ENCODE peak calls at places on chromosomes 2 and 18, in eight cellular contexts. J is epithelial cell of esophagus, L is T1000, H is aorta, G is anterior cingulate cortex, Q is HuH-7.5, V is AG04449, C is H54. F is an unnamed sample.
A peak's percentile ranks its signal among the peaks of the same experiment; 100 is the strongest.

GRCh38 chr2:184363213-184363612 is 235.1 kb upstream of the ZNF804A start:
- DNase-seq in J (no peak), L (no peak), H (no peak), G (no peak), Q (no peak), V (no peak), C (no peak), F (peak; percentile 2)

GRCh38 chr2:158113896-158114295 is 12.2 kb downstream of the UPP2 start:
- DNase-seq in J (peak; percentile 51), L (no peak), H (no peak), G (no peak), Q (no peak), V (no peak), C (no peak), F (no peak)

GRCh38 chr2:39220136-39220535 is 23.6 kb downstream of the CDKL4 start:
- DNase-seq in J (no peak), L (no peak), H (no peak), G (no peak), Q (no peak), V (no peak), C (no peak), F (no peak)

GRCh38 chr2:237486819-237487448 is at the start of gene MLPH:
- DNase-seq in J (peak; percentile 59), L (no peak), H (peak; percentile 57), G (no peak), Q (no peak), V (no peak), C (peak; percentile 68), F (no peak)

GRCh38 chr2:165803123-165803760 is 9.2 kb upstream of the GALNT3 start:
- DNase-seq in J (no peak), L (no peak), H (no peak), G (no peak), Q (no peak), V (no peak), C (no peak), F (no peak)

GRCh38 chr2:10258326-10258725 is 44.4 kb upstream of the HPCAL1 start:
- DNase-seq in J (no peak), L (no peak), H (peak; percentile 11), G (no peak), Q (no peak), V (no peak), C (no peak), F (no peak)

GRCh38 chr2:51620830-51621229 is 588.9 kb upstream of the NRXN1 start:
- DNase-seq in J (no peak), L (no peak), H (no peak), G (no peak), Q (no peak), V (no peak), C (no peak), F (no peak)

GRCh38 chr2:96800762-96801463 is 15.2 kb upstream of the CNNM3 start:
- DNase-seq in J (peak; percentile 72), L (no peak), H (peak; percentile 80), G (no peak), Q (peak; percentile 83), V (no peak), C (peak; percentile 74), F (no peak)

GRCh38 chr2:203437516-203437915 is 97.6 kb downstream of the RAPH1 start:
- DNase-seq in J (no peak), L (no peak), H (no peak), G (no peak), Q (no peak), V (no peak), C (no peak), F (no peak)

GRCh38 chr2:60552851-60553495 is 481 bp downstream of the BCL11A start:
- DNase-seq in J (no peak), L (no peak), H (no peak), G (no peak), Q (no peak), V (no peak), C (no peak), F (no peak)

GRCh38 chr2:48849770-48850169 is 94.2 kb upstream of the LHCGR start:
- DNase-seq in J (peak; percentile 81), L (no peak), H (no peak), G (no peak), Q (no peak), V (no peak), C (no peak), F (no peak)

GRCh38 chr2:239114616-239115265 is 266.9 kb downstream of the TWIST2 start:
- DNase-seq in J (no peak), L (no peak), H (no peak), G (no peak), Q (no peak), V (no peak), C (no peak), F (no peak)

GRCh38 chr2:239157269-239157668 is 243.6 kb downstream of the HDAC4 start:
- DNase-seq in J (no peak), L (no peak), H (peak; percentile 41), G (no peak), Q (no peak), V (no peak), C (no peak), F (no peak)

GRCh38 chr2:145657265-145657664 is 1137.3 kb upstream of the ZEB2 start:
- DNase-seq in J (no peak), L (no peak), H (no peak), G (no peak), Q (no peak), V (no peak), C (no peak), F (no peak)

GRCh38 chr2:218217366-218218309 is 649 bp downstream of the ARPC2 start:
- DNase-seq in J (peak; percentile 31), L (no peak), H (peak; percentile 81), G (peak; percentile 28), Q (peak; percentile 34), V (no peak), C (peak; percentile 38), F (no peak)

GRCh38 chr2:171185941-171186340 is 25.2 kb upstream of the TLK1 start:
- DNase-seq in J (no peak), L (no peak), H (no peak), G (no peak), Q (no peak), V (peak; percentile 53), C (no peak), F (no peak)

GRCh38 chr2:1647417-1648240 is 96.7 kb downstream of the PXDN start:
- DNase-seq in J (no peak), L (no peak), H (peak; percentile 27), G (no peak), Q (no peak), V (no peak), C (no peak), F (no peak)

GRCh38 chr18:76212958-76213357 is 282.1 kb downstream of the ZNF516 start:
- DNase-seq in J (no peak), L (no peak), H (no peak), G (no peak), Q (no peak), V (no peak), C (no peak), F (no peak)

GRCh38 chr18:31562726-31563125 is 29.0 kb upstream of the TTR start:
- DNase-seq in J (no peak), L (no peak), H (no peak), G (no peak), Q (no peak), V (no peak), C (no peak), F (no peak)

GRCh38 chr2:239532305-239532649 is 131.5 kb upstream of the HDAC4 start:
- DNase-seq in J (no peak), L (no peak), H (no peak), G (no peak), Q (no peak), V (no peak), C (no peak), F (no peak)

GRCh38 chr2:188984680-188985079 is 10.5 kb downstream of the COL3A1 start:
- DNase-seq in J (no peak), L (peak; percentile 11), H (no peak), G (no peak), Q (no peak), V (peak; percentile 81), C (no peak), F (no peak)

GRCh38 chr2:148338544-148338943 is 306.0 kb upstream of the EPC2 start:
- DNase-seq in J (peak; percentile 79), L (no peak), H (no peak), G (no peak), Q (no peak), V (peak; percentile 19), C (peak; percentile 19), F (no peak)

GRCh38 chr2:32735370-32735769 is 107.5 kb downstream of the TTC27 start:
- DNase-seq in J (no peak), L (no peak), H (no peak), G (no peak), Q (no peak), V (no peak), C (no peak), F (no peak)

GRCh38 chr2:187689372-187689771 is 135.1 kb upstream of the TFPI start:
- DNase-seq in J (peak; percentile 55), L (no peak), H (no peak), G (no peak), Q (no peak), V (no peak), C (peak; percentile 2), F (no peak)

GRCh38 chr2:98654702-98655488 is 46.5 kb downstream of the UNC50 start:
- DNase-seq in J (no peak), L (no peak), H (no peak), G (no peak), Q (no peak), V (no peak), C (no peak), F (no peak)